ENCODE peak calls at places on chromosomes 1 and 21, in ten cellular contexts. J, L, G, K, R, Z, U, N, W and V are unnamed samples.

GRCh38 chr1:46278807-46279206 is 24.6 kb downstream of the LRRC41 start:
- DNase-seq in J (no peak), L (no peak), G (no peak), K (no peak), R (no peak), Z (no peak), U (no peak), N (no peak), W (peak; percentile 51), V (no peak)

GRCh38 chr1:41381691-41382530 is 20.7 kb downstream of the FOXO6 start:
- DNase-seq in J (no peak), L (no peak), G (no peak), K (no peak), R (peak; percentile 19), Z (peak; percentile 19), U (peak; percentile 57), N (no peak), W (no peak), V (peak; percentile 60)

GRCh38 chr1:215824245-215824644 is 257.1 kb downstream of the KCTD3 start:
- DNase-seq in J (peak; percentile 28), L (no peak), G (no peak), K (no peak), R (peak; percentile 27), Z (no peak), U (no peak), N (no peak), W (no peak), V (no peak)

GRCh38 chr1:63731117-63732043 is 42.4 kb upstream of the ROR1 start:
- DNase-seq in J (peak; percentile 84), L (peak; percentile 63), G (no peak), K (no peak), R (peak; percentile 86), Z (peak; percentile 30), U (no peak), N (no peak), W (no peak), V (peak; percentile 51)

GRCh38 chr21:44958471-44959191 is 18.8 kb downstream of the SLX9 start:
- DNase-seq in J (peak; percentile 96), L (no peak), G (no peak), K (peak; percentile 82), R (peak; percentile 88), Z (peak; percentile 82), U (no peak), N (no peak), W (peak; percentile 66), V (peak; percentile 87)

GRCh38 chr1:9814619-9815018 is 9.1 kb downstream of the CLSTN1 start:
- DNase-seq in J (no peak), L (no peak), G (no peak), K (no peak), R (no peak), Z (no peak), U (no peak), N (no peak), W (no peak), V (no peak)

GRCh38 chr1:202836616-202837403 is 26.1 kb downstream of the PCAT6 start:
- DNase-seq in J (no peak), L (no peak), G (no peak), K (no peak), R (no peak), Z (no peak), U (no peak), N (no peak), W (no peak), V (no peak)

GRCh38 chr1:21262282-21263051 is 27.8 kb downstream of the ECE1 start:
- DNase-seq in J (peak; percentile 93), L (peak; percentile 70), G (peak; percentile 73), K (peak; percentile 92), R (peak; percentile 94), Z (peak; percentile 78), U (no peak), N (no peak), W (peak; percentile 55), V (peak; percentile 90)

GRCh38 chr1:221099747-221100146 is 220.5 kb downstream of the HLX start:
- DNase-seq in J (no peak), L (no peak), G (no peak), K (no peak), R (no peak), Z (no peak), U (no peak), N (no peak), W (no peak), V (no peak)

GRCh38 chr1:91650764-91651163 is 150.1 kb downstream of the CDC7 start:
- DNase-seq in J (peak; percentile 99), L (peak; percentile 97), G (peak; percentile 23), K (peak; percentile 85), R (peak; percentile 93), Z (peak; percentile 90), U (no peak), N (no peak), W (peak; percentile 57), V (peak; percentile 93)

GRCh38 chr1:155125511-155125945 is 2.1 kb upstream of the EFNA1 start:
- DNase-seq in J (peak; percentile 11), L (no peak), G (no peak), K (no peak), R (no peak), Z (no peak), U (no peak), N (no peak), W (no peak), V (no peak)

GRCh38 chr1:155125946-155126493 is 1.7 kb upstream of the EFNA1 start:
- DNase-seq in J (peak; percentile 52), L (no peak), G (no peak), K (peak; percentile 54), R (peak; percentile 48), Z (peak; percentile 54), U (no peak), N (no peak), W (peak; percentile 65), V (no peak)

GRCh38 chr1:155127105-155127671 is 488 bp upstream of the EFNA1 start:
- DNase-seq in J (peak; percentile 67), L (no peak), G (no peak), K (peak; percentile 61), R (peak; percentile 89), Z (peak; percentile 76), U (no peak), N (no peak), W (peak; percentile 83), V (peak; percentile 66)

GRCh38 chr1:155127672-155128468 is at the start of gene EFNA1:
- DNase-seq in J (peak; percentile 14), L (no peak), G (peak; percentile 78), K (peak; percentile 74), R (peak; percentile 40), Z (no peak), U (peak; percentile 61), N (peak; percentile 41), W (peak; percentile 61), V (peak; percentile 55)

DNA sequence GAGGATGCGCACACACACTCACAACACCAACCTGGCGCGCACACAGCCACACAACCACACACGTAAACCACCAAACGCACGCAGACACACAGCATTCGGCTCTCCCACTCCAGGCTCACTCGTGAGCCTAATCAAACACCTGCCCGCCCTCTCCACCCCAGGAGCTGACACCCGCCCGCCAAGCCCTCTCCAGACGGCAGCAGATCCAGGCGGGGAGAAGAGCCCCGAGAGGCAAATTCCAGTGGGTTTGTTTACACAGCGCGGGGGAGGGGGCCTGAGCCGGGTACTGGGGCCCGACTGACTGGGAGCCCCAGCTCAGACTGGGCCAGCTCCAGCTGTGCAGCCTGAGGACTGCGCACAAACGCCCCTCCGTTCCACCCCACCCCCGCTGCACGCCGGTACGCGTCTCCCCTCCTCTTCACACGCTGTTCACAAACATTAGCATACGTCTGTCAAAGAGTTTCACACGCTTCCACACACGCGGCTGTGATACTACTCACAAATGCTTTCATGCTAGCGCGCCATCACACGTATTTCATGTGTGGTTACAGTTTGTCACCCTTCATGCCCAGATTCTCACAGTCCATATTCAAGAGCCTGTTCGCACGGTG is 1.1 kb upstream of the EFNA1 start:
- DNase-seq in J (peak; percentile 48), L (no peak), G (peak; percentile 68), K (no peak), R (no peak), Z (peak; percentile 47), U (peak; percentile 55), N (no peak), W (peak; percentile 42), V (no peak)
- H3K4me3 ChIP-seq in J (peak overlapping the region; percentile 52), L (peak overlapping the region; percentile 59), G (no peak overlapping the region), K (peak overlapping the region; percentile 68), R (peak overlapping the region; percentile 77), Z (peak overlapping the region; percentile 74), U (peak overlapping the region; percentile 53), N (peak overlapping the region; percentile 47), W (peak overlapping the region; percentile 60), V (peak overlapping the region; percentile 55)

GRCh38 chr1:36149973-36150295 is 648 bp upstream of the TRAPPC3 start:
- DNase-seq in J (no peak), L (no peak), G (no peak), K (no peak), R (no peak), Z (no peak), U (no peak), N (no peak), W (no peak), V (peak; percentile 81)
- H3K4me3 ChIP-seq in J (no peak overlapping the region), L (peak overlapping the region; percentile 22), G (no peak overlapping the region), K (no peak overlapping the region), R (no peak overlapping the region), Z (peak overlapping the region; percentile 91), U (peak overlapping the region; percentile 73), N (peak overlapping the region; percentile 57), W (no peak overlapping the region), V (peak overlapping the region; percentile 84)

DNA sequence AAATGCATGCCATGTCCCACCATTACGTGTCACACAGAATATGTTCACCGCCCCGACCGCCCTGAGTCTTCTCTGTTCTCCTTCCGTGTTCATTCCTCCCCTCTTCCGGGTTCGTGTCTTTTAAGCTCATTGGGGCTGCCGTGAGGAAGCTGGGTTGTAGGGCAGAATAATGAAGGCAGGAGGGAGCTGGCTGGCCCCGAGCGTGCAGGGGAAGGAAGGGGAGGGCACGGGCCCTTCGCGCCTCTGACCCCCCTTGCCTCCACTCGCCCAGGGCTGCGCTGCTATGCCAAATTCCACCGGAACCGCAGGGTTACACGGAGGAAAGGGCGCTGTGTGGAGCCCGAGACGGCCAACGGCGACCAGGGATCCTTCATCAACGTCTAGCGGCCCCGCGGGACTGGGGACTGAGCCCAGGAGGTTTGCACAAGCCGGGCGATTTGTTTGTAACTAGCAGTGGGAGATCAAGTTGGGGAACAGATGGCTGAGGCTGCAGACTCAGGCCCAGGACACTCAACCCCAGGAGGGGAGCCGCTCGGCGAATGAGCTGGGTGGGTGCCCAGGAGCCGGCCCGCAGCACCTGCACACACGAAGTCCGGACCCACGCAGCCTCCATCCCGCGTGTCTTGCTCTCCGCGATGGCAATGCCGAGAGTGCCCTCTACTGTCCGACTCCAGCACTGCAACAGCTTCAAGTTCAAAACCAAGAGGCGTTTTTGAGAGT is 16.5 kb upstream of the AGTRAP start:
- DNase-seq in J (peak; percentile 78), L (no peak), G (peak; percentile 78), K (peak; percentile 78), R (peak; percentile 76), Z (peak; percentile 95), U (peak; percentile 94), N (peak; percentile 70), W (peak; percentile 70), V (peak; percentile 89)
- H3K4me3 ChIP-seq in J (peak overlapping the region; percentile 33), L (peak overlapping the region; percentile 41), G (no peak overlapping the region), K (peak overlapping the region; percentile 32), R (no peak overlapping the region), Z (peak overlapping the region; percentile 48), U (peak overlapping the region; percentile 66), N (peak overlapping the region; percentile 58), W (peak overlapping the region; percentile 34), V (peak overlapping the region; percentile 44)

DNA sequence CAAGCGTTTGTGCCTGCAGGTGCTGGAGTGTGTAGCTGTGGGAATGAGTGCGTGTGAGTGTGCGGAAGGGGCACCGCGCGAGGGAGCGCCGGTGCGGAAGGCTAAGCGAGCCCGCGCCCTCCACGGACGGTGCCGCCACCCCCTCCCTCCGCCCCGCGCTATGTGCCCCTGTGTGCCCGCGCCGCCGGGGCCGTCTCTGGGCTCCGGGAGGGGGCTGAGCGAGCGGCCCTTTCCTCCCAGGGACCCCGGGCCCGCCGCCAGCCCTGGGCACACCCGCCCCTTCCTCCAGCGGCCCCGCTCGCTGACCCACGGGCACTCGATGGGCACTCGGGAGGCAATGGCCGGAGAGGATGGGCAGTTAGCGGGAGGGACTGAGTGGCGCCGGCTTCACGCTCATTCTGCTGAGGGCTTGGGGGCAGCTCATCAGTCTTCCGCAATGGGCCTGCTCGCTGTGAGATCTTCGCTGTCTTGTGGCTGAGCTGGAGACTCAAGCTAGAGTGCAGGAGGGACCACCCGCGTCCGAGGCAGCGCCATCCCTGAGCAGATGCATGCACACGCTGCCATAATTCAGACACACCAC is 8.6 kb upstream of the ADGRB2 start:
- DNase-seq in J (no peak), L (no peak), G (no peak), K (no peak), R (no peak), Z (no peak), U (no peak), N (no peak), W (no peak), V (no peak)
- H3K4me3 ChIP-seq in J (no peak overlapping the region), L (peak overlapping the region; percentile 31), G (no peak overlapping the region), K (peak overlapping the region; percentile 2), R (no peak overlapping the region), Z (peak overlapping the region; percentile 16), U (peak overlapping the region; percentile 78), N (no peak overlapping the region), W (no peak overlapping the region), V (peak overlapping the region; percentile 23)